ENCODE peak calls at places on chromosomes 7 and 10, in nine cellular contexts. I, O, L, S, F, U, N, C and X are unnamed samples.

GRCh38 chr10:42475168-42476098 is 162.9 kb downstream of the ZNF33B start:
- DNase-seq in C (no peak), N (no peak), F (peak; percentile 2), U (peak; percentile 6), O (no peak), I (peak; percentile 40), L (no peak), S (peak; percentile 45), X (no peak)

GRCh38 chr7:105438847-105439173 is 50.1 kb upstream of the SRPK2 start:
- DNase-seq in N (no peak), I (no peak), S (no peak), O (no peak), L (no peak), C (no peak), F (peak; percentile 45), U (peak; percentile 28), X (no peak)

GRCh38 chr7:56578612-56579011 is 462.4 kb upstream of the NUPR2 start:
- DNase-seq in U (no peak), N (no peak), F (no peak), I (no peak), L (no peak), S (no peak), O (no peak), C (no peak), X (no peak)

GRCh38 chr10:61835069-61835908 is 66.2 kb upstream of the ARID5B start:
- DNase-seq in U (peak; percentile 44), F (peak; percentile 75), N (no peak), C (no peak), S (no peak), I (peak; percentile 84), O (no peak), L (peak; percentile 29), X (no peak)

GRCh38 chr7:33393770-33394169 is 264.4 kb downstream of the BBS9 start:
- DNase-seq in O (no peak), U (no peak), F (no peak), C (no peak), I (no peak), L (no peak), N (no peak), S (no peak), X (no peak)

GRCh38 chr10:100186253-100186780 is 488 bp upstream of the ERLIN1 start:
- DNase-seq in U (no peak), L (no peak), S (peak; percentile 56), I (peak; percentile 73), C (peak; percentile 52), N (peak; percentile 70), O (no peak), F (peak; percentile 46), X (no peak)

GRCh38 chr7:981793-982510 is 1.0 kb upstream of the CYP2W1 start:
- DNase-seq in F (no peak), C (no peak), O (no peak), N (peak; percentile 63), I (no peak), U (no peak), L (no peak), S (no peak), X (no peak)

GRCh38 chr10:76049581-76050290 is 618.3 kb downstream of the LRMDA start:
- DNase-seq in C (no peak), S (no peak), L (no peak), F (no peak), N (no peak), I (no peak), O (no peak), U (no peak), X (no peak)

GRCh38 chr7:96241834-96242233 is 80.1 kb downstream of the SLC25A13 start:
- DNase-seq in S (no peak), C (no peak), U (no peak), F (no peak), I (peak; percentile 24), N (no peak), L (no peak), O (no peak), X (no peak)

GRCh38 chr10:68296833-68297232 is 35.0 kb upstream of the HNRNPH3 start:
- DNase-seq in O (no peak), N (no peak), I (no peak), U (no peak), F (no peak), S (no peak), L (no peak), C (no peak), X (no peak)

GRCh38 chr7:42315096-42315495 is 78.1 kb upstream of the GLI3 start:
- DNase-seq in I (no peak), U (no peak), S (no peak), L (no peak), F (no peak), C (no peak), O (no peak), N (no peak), X (no peak)

GRCh38 chr7:112050205-112050881 is 155.9 kb downstream of the DOCK4 start:
- DNase-seq in I (no peak), S (no peak), F (no peak), N (no peak), L (no peak), U (no peak), O (no peak), C (no peak), X (no peak)

GRCh38 chr10:10294801-10295515 is 722.7 kb upstream of the CELF2 start:
- DNase-seq in L (no peak), F (peak; percentile 3), U (no peak), S (no peak), I (no peak), C (no peak), O (no peak), N (no peak), X (no peak)

GRCh38 chr7:138698281-138698680 is 2.9 kb downstream of the SVOPL start:
- DNase-seq in S (no peak), F (no peak), U (no peak), L (no peak), I (no peak), N (no peak), C (no peak), O (no peak), X (no peak)

GRCh38 chr7:151601521-151602305 is 82.0 kb upstream of the RHEB start:
- DNase-seq in S (no peak), U (no peak), N (no peak), O (no peak), F (no peak), L (no peak), C (no peak), I (peak; percentile 19), X (no peak)

GRCh38 chr7:35874881-35875280 is 74.0 kb downstream of the SEPTIN7 start:
- DNase-seq in I (no peak), N (no peak), U (no peak), L (no peak), F (no peak), S (no peak), O (no peak), C (no peak), X (no peak)

GRCh38 chr10:72088879-72089585 is 681 bp upstream of the SPOCK2 start:
- DNase-seq in F (peak; percentile 21), C (peak; percentile 62), U (peak; percentile 42), L (no peak), S (peak; percentile 64), N (no peak), I (peak; percentile 49), O (peak; percentile 74), X (no peak)

GRCh38 chr7:114392686-114393085 is 21.9 kb upstream of the FOXP2 start:
- DNase-seq in F (no peak), S (no peak), O (no peak), L (no peak), I (no peak), N (no peak), C (no peak), U (no peak), X (no peak)

GRCh38 chr7:146655928-146656797 is 539.6 kb downstream of the CNTNAP2 start:
- DNase-seq in C (no peak), O (no peak), S (no peak), N (no peak), L (no peak), F (no peak), U (no peak), I (no peak), X (no peak)

GRCh38 chr10:17206210-17206709 is 4.8 kb upstream of the TRDMT1 start:
- DNase-seq in C (no peak), I (peak; percentile 63), S (no peak), O (no peak), U (no peak), F (no peak), N (no peak), L (no peak), X (no peak)

DNA sequence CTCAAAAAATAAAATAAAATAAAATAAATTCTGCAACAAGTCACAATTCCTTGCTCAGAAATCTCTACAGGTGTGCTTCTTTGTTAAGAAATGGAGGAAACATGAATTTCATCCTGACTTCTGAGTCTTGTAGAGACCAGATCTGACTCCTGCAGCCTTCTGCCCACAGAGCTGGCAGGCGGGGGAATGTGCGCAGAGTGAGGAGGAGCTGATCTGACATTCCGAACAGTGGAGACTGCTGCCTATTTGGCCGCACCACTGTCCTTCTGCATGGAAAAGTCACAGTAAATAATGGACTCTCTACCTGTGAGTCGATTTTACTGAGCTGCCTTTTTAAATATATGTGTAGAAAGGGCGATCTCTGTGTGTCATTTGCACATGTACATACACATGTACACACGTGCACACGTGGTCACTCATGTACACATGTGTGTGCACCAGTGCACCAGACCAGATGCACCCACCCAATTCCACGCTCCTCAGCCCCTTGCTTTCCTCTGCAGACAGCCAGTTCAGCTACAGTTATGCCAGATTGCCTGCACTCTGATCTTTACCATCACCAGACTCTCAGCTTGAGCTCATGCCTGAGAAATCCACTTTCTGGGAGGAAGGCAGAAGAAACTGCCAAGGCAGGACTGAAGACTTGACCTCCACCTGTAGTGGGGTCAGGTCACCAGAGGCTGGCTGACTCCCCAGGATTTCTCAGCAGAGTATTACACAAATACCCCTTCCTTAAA is 54.9 kb downstream of the IKZF1 start:
- DNase-seq in C (no peak), F (no peak), S (no peak), N (no peak), L (no peak), O (no peak), U (no peak), I (no peak), X (no peak)
- H3K27ac ChIP-seq in C (no peak overlapping the region), F (no peak overlapping the region), S (peak overlapping the region; percentile 31), N (no peak overlapping the region), L (peak overlapping the region; percentile 15), O (peak overlapping the region; percentile 78), U (no peak overlapping the region), I (no peak overlapping the region), X (no peak overlapping the region)

GRCh38 chr7:24907311-24907886 is 72.6 kb downstream of the OSBPL3 start:
- DNase-seq in U (no peak), S (no peak), N (no peak), F (no peak), L (no peak), I (peak; percentile 52), O (peak; percentile 55), C (no peak), X (no peak)
- H3K4me1 ChIP-seq in U (peaks cover 44% of the 10 kb centered on the region), S (peaks cover 22% of the 10 kb centered on the region), N (no peaks in the 10 kb centered on the region), F (peaks cover 10% of the 10 kb centered on the region), L (peaks cover 45% of the 10 kb centered on the region), I (peaks cover 18% of the 10 kb centered on the region), O (peaks cover 53% of the 10 kb centered on the region), C (peaks cover 59% of the 10 kb centered on the region), X (no peaks in the 10 kb centered on the region)

GRCh38 chr10:103449208-103450144 is 2.7 kb downstream of the CALHM2 start:
- DNase-seq in S (peak; percentile 50), L (no peak), F (no peak), I (no peak), U (no peak), C (no peak), N (no peak), O (no peak), X (no peak)
- H3K27ac ChIP-seq in S (peak overlapping the region; percentile 89), L (peak overlapping the region; percentile 54), F (no peak overlapping the region), I (no peak overlapping the region), U (no peak overlapping the region), C (peak overlapping the region; percentile 94), N (peak overlapping the region; percentile 90), O (no peak overlapping the region), X (no peak overlapping the region)

GRCh38 chr10:117204316-117204715 is 7.0 kb downstream of the KCNK18 start:
- DNase-seq in L (no peak), O (no peak), N (no peak), F (no peak), S (no peak), U (no peak), I (no peak), C (no peak), X (no peak)
- H3K4me1 ChIP-seq in L (no peaks in the 10 kb centered on the region), O (no peaks in the 10 kb centered on the region), N (no peaks in the 10 kb centered on the region), F (no peaks in the 10 kb centered on the region), S (no peaks in the 10 kb centered on the region), U (no peaks in the 10 kb centered on the region), I (no peaks in the 10 kb centered on the region), C (no peaks in the 10 kb centered on the region), X (no peaks in the 10 kb centered on the region)